ENCODE peak calls at places on chromosomes 2 and 18, in seven cellular contexts. T, W, E, R, Y, C and H are unnamed samples.
A peak's percentile ranks its signal among the peaks of the same experiment; 100 is the strongest.

GRCh38 chr2:152542344-152542994 is 174.8 kb downstream of the PRPF40A start:
- DNase-seq in T (no peak), W (no peak), E (no peak), R (no peak), Y (no peak), C (no peak), H (no peak)

GRCh38 chr2:226772389-226773179 is 27.0 kb downstream of the IRS1 start:
- DNase-seq in T (no peak), W (no peak), E (no peak), R (peak; percentile 42), Y (no peak), C (no peak), H (no peak)

GRCh38 chr2:144378551-144378950 is 141.4 kb downstream of the ZEB2 start:
- DNase-seq in T (no peak), W (no peak), E (no peak), R (no peak), Y (peak; percentile 75), C (no peak), H (no peak)

GRCh38 chr2:72788756-72789155 is 37.1 kb downstream of the EXOC6B start:
- DNase-seq in T (no peak), W (no peak), E (no peak), R (no peak), Y (peak; percentile 67), C (no peak), H (no peak)

GRCh38 chr18:7617738-7618422 is 50.8 kb downstream of the PTPRM start:
- DNase-seq in T (no peak), W (no peak), E (no peak), R (peak; percentile 67), Y (peak; percentile 86), C (no peak), H (no peak)

GRCh38 chr18:32810314-32810713 is 37.5 kb upstream of the KLHL14 start:
- DNase-seq in T (no peak), W (no peak), E (no peak), R (no peak), Y (no peak), C (no peak), H (no peak)

GRCh38 chr2:144505245-144505801 is 14.6 kb downstream of the ZEB2 start:
- DNase-seq in T (no peak), W (no peak), E (no peak), R (peak; percentile 51), Y (peak; percentile 86), C (no peak), H (no peak)

GRCh38 chr2:206856474-206856873 is 82.8 kb upstream of the CPO start:
- DNase-seq in T (no peak), W (no peak), E (no peak), R (no peak), Y (peak; percentile 49), C (no peak), H (no peak)

GRCh38 chr18:10851824-10852225 is 297.5 kb downstream of the PIEZO2 start:
- DNase-seq in T (no peak), W (no peak), E (no peak), R (peak; percentile 62), Y (peak; percentile 67), C (no peak), H (no peak)

GRCh38 chr18:41323044-41323443 is 632.0 kb upstream of the PIK3C3 start:
- DNase-seq in T (no peak), W (no peak), E (no peak), R (no peak), Y (no peak), C (no peak), H (no peak)

GRCh38 chr2:23476786-23477185 is 91.8 kb downstream of the KLHL29 start:
- DNase-seq in T (no peak), W (no peak), E (no peak), R (no peak), Y (no peak), C (no peak), H (no peak)

GRCh38 chr2:45345331-45346305 is 265.4 kb downstream of the SRBD1 start:
- DNase-seq in T (no peak), W (no peak), E (no peak), R (no peak), Y (no peak), C (no peak), H (no peak)

GRCh38 chr2:224958466-224958857 is 83.8 kb downstream of the DOCK10 start:
- DNase-seq in T (no peak), W (no peak), E (no peak), R (no peak), Y (peak; percentile 93), C (no peak), H (no peak)

GRCh38 chr2:209694748-209695147 is 76.9 kb upstream of the UNC80 start:
- DNase-seq in T (no peak), W (no peak), E (no peak), R (no peak), Y (no peak), C (no peak), H (no peak)

GRCh38 chr18:79672490-79673276 is 6.9 kb upstream of the CTDP1 start:
- DNase-seq in T (no peak), W (no peak), E (no peak), R (no peak), Y (no peak), C (no peak), H (no peak)

GRCh38 chr18:78542204-78542603 is 437.4 kb upstream of the SALL3 start:
- DNase-seq in T (peak; percentile 88), W (no peak), E (no peak), R (no peak), Y (no peak), C (no peak), H (no peak)

GRCh38 chr2:233542507-233542906 is 24.1 kb downstream of the USP40 start:
- DNase-seq in T (no peak), W (no peak), E (no peak), R (no peak), Y (peak; percentile 91), C (peak; percentile 58), H (no peak)

GRCh38 chr2:237042101-237042500 is 43.6 kb upstream of the COPS8 start:
- DNase-seq in T (no peak), W (no peak), E (no peak), R (no peak), Y (no peak), C (no peak), H (no peak)

GRCh38 chr2:191521608-191522208 is 156.2 kb upstream of the NABP1 start:
- DNase-seq in T (no peak), W (no peak), E (no peak), R (peak; percentile 32), Y (peak; percentile 59), C (no peak), H (no peak)

GRCh38 chr18:33440011-33440383 is 524 bp downstream of the CCDC178 start:
- DNase-seq in T (no peak), W (no peak), E (peak; percentile 72), R (peak; percentile 76), Y (peak; percentile 67), C (peak; percentile 61), H (peak; percentile 40)

GRCh38 chr2:101999122-101999789 is 7.5 kb downstream of the IL1R2 start:
- DNase-seq in T (no peak), W (no peak), E (no peak), R (no peak), Y (peak; percentile 53), C (no peak), H (no peak)

GRCh38 chr2:102000813-102001766 is 9.3 kb downstream of the IL1R2 start:
- DNase-seq in T (no peak), W (no peak), E (no peak), R (no peak), Y (no peak), C (no peak), H (no peak)

GRCh38 chr2:101995804-101996203 is 4.0 kb downstream of the IL1R2 start:
- DNase-seq in T (no peak), W (no peak), E (no peak), R (no peak), Y (no peak), C (no peak), H (no peak)

GRCh38 chr2:102000012-102000411 is 8.3 kb downstream of the IL1R2 start:
- DNase-seq in T (no peak), W (no peak), E (no peak), R (no peak), Y (no peak), C (no peak), H (no peak)

DNA sequence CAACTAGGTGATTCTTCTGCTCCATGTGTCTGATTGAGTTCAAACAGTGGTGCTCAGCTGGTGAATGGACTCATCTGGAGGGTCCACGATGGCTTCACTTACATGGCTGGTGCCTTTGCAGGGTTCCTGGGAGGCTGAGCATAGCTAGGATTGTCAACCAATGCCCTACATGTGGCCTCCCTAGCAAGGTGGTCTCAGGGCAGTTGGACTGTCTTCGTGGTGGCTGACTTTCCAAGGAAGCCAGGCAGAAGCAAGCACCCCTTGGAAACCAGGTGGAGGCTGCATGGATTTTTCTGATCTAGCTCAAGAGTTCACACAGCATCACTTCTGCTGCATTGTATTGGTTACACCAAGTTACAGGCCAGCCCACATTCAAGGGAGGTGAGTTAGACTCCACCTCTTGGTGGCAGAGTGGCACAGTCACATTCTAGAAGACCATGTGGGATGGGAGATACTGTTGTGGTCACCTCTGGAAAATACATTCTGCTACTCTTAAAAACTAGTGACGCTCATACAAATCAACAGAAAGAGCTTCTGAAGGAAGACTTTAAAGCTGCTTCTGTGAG is 6.9 kb downstream of the IL1R2 start:
- DNase-seq in T (no peak), W (no peak), E (no peak), R (no peak), Y (no peak), C (no peak), H (no peak)
- TF ChIP-seq CTCF in T (no peak), W (no peak), E (no peak), R (no peak), Y (no peak), C (no peak), H (no peak)

GRCh38 chr2:20678751-20679150 is 11.8 kb downstream of the GDF7 start:
- DNase-seq in T (peak; percentile 41), W (no peak), E (no peak), R (no peak), Y (no peak), C (no peak), H (no peak)

GRCh38 chr2:20680744-20681143 is 13.8 kb downstream of the GDF7 start:
- DNase-seq in T (peak; percentile 36), W (no peak), E (no peak), R (no peak), Y (no peak), C (no peak), H (no peak)

GRCh38 chr2:20684581-20685063 is 17.7 kb downstream of the GDF7 start:
- DNase-seq in T (no peak), W (no peak), E (no peak), R (no peak), Y (no peak), C (no peak), H (no peak)

GRCh38 chr2:20677301-20678176 is 10.6 kb downstream of the GDF7 start:
- DNase-seq in T (peak; percentile 53), W (no peak), E (no peak), R (no peak), Y (no peak), C (no peak), H (no peak)

GRCh38 chr2:20682166-20682565 is 15.2 kb downstream of the GDF7 start:
- DNase-seq in T (no peak), W (no peak), E (peak; percentile 48), R (no peak), Y (no peak), C (no peak), H (no peak)
- TF ChIP-seq CTCF in T (peak; percentile 19), W (peak; percentile 23), E (peak; percentile 37), R (peak; percentile 59), Y (peak; percentile 49), C (peak; percentile 10), H (peak; percentile 30)

GRCh38 chr18:71398530-71398929 is 1109.7 kb downstream of the SOCS6 start:
- DNase-seq in T (no peak), W (no peak), E (peak; percentile 57), R (peak; percentile 72), Y (no peak), C (no peak), H (no peak)
- TF ChIP-seq CTCF in T (no peak), W (no peak), E (peak; percentile 52), R (peak; percentile 43), Y (no peak), C (no peak), H (no peak)

GRCh38 chr2:193861557-193861956 is 1666.8 kb upstream of the TMEFF2 start:
- DNase-seq in T (no peak), W (no peak), E (no peak), R (no peak), Y (no peak), C (no peak), H (no peak)
- TF ChIP-seq CTCF in T (no peak), W (no peak), E (peak; percentile 24), R (no peak), Y (peak; percentile 17), C (no peak), H (no peak)